ENCODE peak calls at places on chromosomes 16 and 17, in five cellular contexts. J, B, R, V and I are unnamed samples.

GRCh38 chr17:41739661-41740352 is 5.4 kb upstream of the HAP1 start:
- DNase-seq in B (no peak), R (no peak), V (peak), J (no peak), I (no peak)

GRCh38 chr17:46088595-46088994 is 89.5 kb downstream of the STH start:
- DNase-seq in B (no peak), V (no peak), J (no peak), R (no peak), I (no peak)

GRCh38 chr16:5025171-5025632 is 8.5 kb downstream of the NAGPA start:
- DNase-seq in V (no peak), B (peak), R (peak), J (peak), I (no peak)

GRCh38 chr17:82616021-82616703 is 32.1 kb downstream of the WDR45B start:
- DNase-seq in V (no peak), R (no peak), J (no peak), B (no peak), I (no peak)

GRCh38 chr17:1592751-1593629 is 30.4 kb upstream of the PITPNA start:
- DNase-seq in V (no peak), R (no peak), B (no peak), J (no peak), I (no peak)

GRCh38 chr16:50880926-50881325 is 139.0 kb downstream of the CYLD start:
- DNase-seq in V (no peak), J (peak), B (no peak), R (no peak), I (no peak)

GRCh38 chr16:81632392-81633146 is 146.5 kb upstream of the PLCG2 start:
- DNase-seq in V (peak), B (no peak), R (no peak), J (no peak), I (no peak)

GRCh38 chr16:56300901-56301351 is 109.6 kb downstream of the GNAO1 start:
- DNase-seq in J (no peak), V (no peak), R (no peak), B (peak), I (no peak)

GRCh38 chr16:85451646-85452363 is 161.3 kb upstream of the GSE1 start:
- DNase-seq in B (no peak), R (no peak), J (no peak), V (no peak), I (no peak)

GRCh38 chr16:86529160-86529559 is 18.8 kb downstream of the FOXF1 start:
- DNase-seq in J (no peak), V (peak), B (no peak), R (no peak), I (no peak)

GRCh38 chr17:4483012-4483840 is 15.5 kb upstream of the SPNS2 start:
- DNase-seq in V (no peak), B (peak), R (no peak), J (no peak), I (peak)

GRCh38 chr16:6362321-6362720 is 970.3 kb upstream of the RBFOX1 start:
- DNase-seq in R (no peak), V (no peak), B (no peak), J (no peak), I (no peak)

GRCh38 chr16:6360641-6361040 is 972.0 kb upstream of the RBFOX1 start:
- DNase-seq in R (no peak), J (no peak), B (no peak), V (no peak), I (no peak)

DNA sequence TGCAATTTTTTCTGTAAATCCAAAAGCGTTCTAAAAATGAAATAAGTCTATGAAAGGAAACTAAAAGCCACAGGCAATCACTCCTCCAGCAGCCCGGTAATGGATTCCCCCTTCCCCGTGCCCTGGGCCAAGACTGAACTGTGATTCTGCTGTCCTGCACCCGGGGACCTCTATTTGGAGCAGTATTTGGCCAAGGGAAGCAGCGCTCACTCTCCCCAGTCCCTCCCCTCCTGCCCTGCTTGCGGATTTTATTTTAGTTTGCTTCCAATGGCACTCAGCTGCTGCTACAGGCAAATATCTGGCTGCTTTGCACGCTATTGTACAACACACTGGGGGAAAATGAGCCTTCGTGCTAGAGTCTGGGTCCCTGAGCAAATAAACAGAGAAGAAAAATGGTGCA is 975.8 kb upstream of the RBFOX1 start:
- DNase-seq in V (no peak), J (no peak), R (no peak), B (no peak), I (no peak)
- H4K8ac ChIP-seq in V (no peak), J (no peak), R (no peak), B (no peak), I (no peak)

GRCh38 chr16:30371248-30371816 is 1.0 kb upstream of the TBC1D10B start:
- DNase-seq in R (no peak), J (no peak), B (no peak), V (no peak), I (no peak)

GRCh38 chr16:30372037-30372712 is 1.9 kb upstream of the TBC1D10B start:
- DNase-seq in B (no peak), J (no peak), R (no peak), V (no peak), I (no peak)

GRCh38 chr16:30370444-30371247 is at the start of gene TBC1D10B:
- DNase-seq in V (peak), J (peak), R (peak), B (peak), I (peak)

GRCh38 chr16:30374538-30374937 is at the start of gene MYL11:
- DNase-seq in V (no peak), B (no peak), J (no peak), R (no peak), I (no peak)

GRCh38 chr16:30372725-30373124 is 1.9 kb upstream of the MYL11 start:
- DNase-seq in R (no peak), B (no peak), J (no peak), V (no peak), I (no peak)
- H4K8ac ChIP-seq in R (no peak), B (no peak), J (no peak), V (no peak), I (no peak)

GRCh38 chr17:17434477-17434876 is 42.3 kb upstream of the MED9 start:
- DNase-seq in B (no peak), J (no peak), R (no peak), V (peak), I (peak)
- H4K8ac ChIP-seq in B (no peak), J (no peak), R (no peak), V (no peak), I (no peak)

GRCh38 chr16:2537451-2538379 is at the start of gene PDPK1:
- DNase-seq in R (peak), B (peak), V (peak), J (peak), I (peak)

GRCh38 chr16:2533912-2534311 is 2.7 kb upstream of the CEMP1 start:
- DNase-seq in B (no peak), V (no peak), J (no peak), R (no peak), I (no peak)

GRCh38 chr16:2532494-2533141 is 1.4 kb upstream of the CEMP1 start:
- DNase-seq in J (peak), B (peak), R (no peak), V (peak), I (peak)

GRCh38 chr16:2531696-2532493 is 687 bp upstream of the CEMP1 start:
- DNase-seq in J (peak), V (peak), B (peak), R (peak), I (peak)

GRCh38 chr16:2535644-2536021 is 2.2 kb upstream of the PDPK1 start:
- DNase-seq in J (no peak), R (no peak), B (no peak), V (peak), I (peak)
- H4K8ac ChIP-seq in J (no peak), R (no peak), B (no peak), V (peak), I (no peak)

GRCh38 chr17:80018917-80019651 is 16.6 kb downstream of the TBC1D16 start:
- DNase-seq in B (no peak), V (no peak), J (no peak), R (no peak), I (no peak)
- H4K8ac ChIP-seq in B (no peak), V (no peak), J (no peak), R (no peak), I (no peak)

GRCh38 chr16:2303923-2304322 is 36.0 kb upstream of the RNPS1 start:
- DNase-seq in R (no peak), V (no peak), J (no peak), B (no peak), I (no peak)
- H4K8ac ChIP-seq in R (no peak), V (no peak), J (no peak), B (no peak), I (no peak)